ENCODE peak calls at places on chromosomes 16 and 17, in eight cellular contexts. One of them, this sample, is unnamed.

GRCh38 chr17:7260601-7261376 is 1.5 kb downstream of the CLDN7 start:
- DNase-seq in endothelial cell of umbilical vein: no peak
- DNase-seq in ovary: no peak
- DNase-seq in IMR-90: no peak
- DNase-seq in lower lobe of right lung: peak
- DNase-seq in epithelial cell of esophagus: peak
- DNase-seq in CD8-positive, alpha-beta memory T cell: peak
- DNase-seq in cardiac fibroblast: no peak
- DNase-seq in this sample: no peak

GRCh38 chr16:85486256-85486915 is 126.7 kb upstream of the GSE1 start:
- DNase-seq in endothelial cell of umbilical vein: no peak
- DNase-seq in ovary: no peak
- DNase-seq in IMR-90: no peak
- DNase-seq in lower lobe of right lung: no peak
- DNase-seq in epithelial cell of esophagus: no peak
- DNase-seq in CD8-positive, alpha-beta memory T cell: no peak
- DNase-seq in cardiac fibroblast: no peak
- DNase-seq in this sample: no peak

GRCh38 chr16:54931041-54931756 is 534 bp downstream of the IRX5 start:
- DNase-seq in endothelial cell of umbilical vein: peak
- DNase-seq in ovary: peak
- DNase-seq in IMR-90: no peak
- DNase-seq in lower lobe of right lung: peak
- DNase-seq in epithelial cell of esophagus: peak
- DNase-seq in CD8-positive, alpha-beta memory T cell: no peak
- DNase-seq in cardiac fibroblast: peak
- DNase-seq in this sample: no peak

GRCh38 chr17:62780951-62781350 is 27.2 kb downstream of the MARCHF10 start:
- DNase-seq in endothelial cell of umbilical vein: no peak
- DNase-seq in ovary: no peak
- DNase-seq in IMR-90: peak
- DNase-seq in lower lobe of right lung: no peak
- DNase-seq in epithelial cell of esophagus: peak
- DNase-seq in CD8-positive, alpha-beta memory T cell: no peak
- DNase-seq in cardiac fibroblast: no peak
- DNase-seq in this sample: no peak

GRCh38 chr17:1227917-1228751 is 42.1 kb upstream of the BHLHA9 start:
- DNase-seq in endothelial cell of umbilical vein: no peak
- DNase-seq in ovary: peak
- DNase-seq in IMR-90: no peak
- DNase-seq in lower lobe of right lung: peak
- DNase-seq in epithelial cell of esophagus: no peak
- DNase-seq in CD8-positive, alpha-beta memory T cell: peak
- DNase-seq in cardiac fibroblast: no peak
- DNase-seq in this sample: no peak

GRCh38 chr16:7246578-7246977 is 86.1 kb upstream of the RBFOX1 start:
- DNase-seq in endothelial cell of umbilical vein: no peak
- DNase-seq in ovary: no peak
- DNase-seq in IMR-90: no peak
- DNase-seq in lower lobe of right lung: no peak
- DNase-seq in epithelial cell of esophagus: no peak
- DNase-seq in CD8-positive, alpha-beta memory T cell: no peak
- DNase-seq in cardiac fibroblast: no peak
- DNase-seq in this sample: no peak

GRCh38 chr16:13697013-13697412 is 222.9 kb upstream of the ERCC4 start:
- DNase-seq in endothelial cell of umbilical vein: no peak
- DNase-seq in ovary: no peak
- DNase-seq in IMR-90: no peak
- DNase-seq in lower lobe of right lung: no peak
- DNase-seq in epithelial cell of esophagus: no peak
- DNase-seq in CD8-positive, alpha-beta memory T cell: no peak
- DNase-seq in cardiac fibroblast: no peak
- DNase-seq in this sample: no peak

GRCh38 chr17:63932008-63932561 is at the start of gene CD79B:
- DNase-seq in endothelial cell of umbilical vein: no peak
- DNase-seq in ovary: no peak
- DNase-seq in IMR-90: no peak
- DNase-seq in lower lobe of right lung: no peak
- DNase-seq in epithelial cell of esophagus: no peak
- DNase-seq in CD8-positive, alpha-beta memory T cell: peak
- DNase-seq in cardiac fibroblast: no peak
- DNase-seq in this sample: no peak

GRCh38 chr17:12800855-12801365 is 11.6 kb downstream of the ARHGAP44 start:
- DNase-seq in endothelial cell of umbilical vein: no peak
- DNase-seq in ovary: no peak
- DNase-seq in IMR-90: no peak
- DNase-seq in lower lobe of right lung: no peak
- DNase-seq in epithelial cell of esophagus: no peak
- DNase-seq in CD8-positive, alpha-beta memory T cell: no peak
- DNase-seq in cardiac fibroblast: no peak
- DNase-seq in this sample: no peak

GRCh38 chr17:29625037-29625750 is 2.5 kb upstream of the CORO6 start:
- DNase-seq in endothelial cell of umbilical vein: no peak
- DNase-seq in ovary: no peak
- DNase-seq in IMR-90: peak
- DNase-seq in lower lobe of right lung: no peak
- DNase-seq in epithelial cell of esophagus: peak
- DNase-seq in CD8-positive, alpha-beta memory T cell: no peak
- DNase-seq in cardiac fibroblast: peak
- DNase-seq in this sample: no peak

GRCh38 chr16:55655709-55656694 is at the start of gene SLC6A2:
- DNase-seq in endothelial cell of umbilical vein: no peak
- DNase-seq in ovary: no peak
- DNase-seq in IMR-90: no peak
- DNase-seq in lower lobe of right lung: no peak
- DNase-seq in epithelial cell of esophagus: peak
- DNase-seq in CD8-positive, alpha-beta memory T cell: no peak
- DNase-seq in cardiac fibroblast: no peak
- DNase-seq in this sample: no peak

GRCh38 chr17:28684963-28685362 is 23.0 kb downstream of the SUPT6H start:
- DNase-seq in endothelial cell of umbilical vein: no peak
- DNase-seq in ovary: peak
- DNase-seq in IMR-90: peak
- DNase-seq in lower lobe of right lung: no peak
- DNase-seq in epithelial cell of esophagus: no peak
- DNase-seq in CD8-positive, alpha-beta memory T cell: no peak
- DNase-seq in cardiac fibroblast: peak
- DNase-seq in this sample: no peak

GRCh38 chr17:40530988-40531971 is 29.9 kb upstream of the TNS4 start:
- DNase-seq in endothelial cell of umbilical vein: no peak
- DNase-seq in ovary: peak
- DNase-seq in IMR-90: no peak
- DNase-seq in lower lobe of right lung: no peak
- DNase-seq in epithelial cell of esophagus: no peak
- DNase-seq in CD8-positive, alpha-beta memory T cell: peak
- DNase-seq in cardiac fibroblast: no peak
- DNase-seq in this sample: no peak

GRCh38 chr16:48165961-48166578 is 10.3 kb upstream of the ABCC12 start:
- DNase-seq in endothelial cell of umbilical vein: no peak
- DNase-seq in ovary: no peak
- DNase-seq in IMR-90: peak
- DNase-seq in lower lobe of right lung: no peak
- DNase-seq in epithelial cell of esophagus: peak
- DNase-seq in CD8-positive, alpha-beta memory T cell: no peak
- DNase-seq in cardiac fibroblast: peak
- DNase-seq in this sample: no peak

GRCh38 chr17:50114849-50115357 is 15.1 kb downstream of the SAMD14 start:
- DNase-seq in endothelial cell of umbilical vein: peak
- DNase-seq in ovary: no peak
- DNase-seq in IMR-90: peak
- DNase-seq in lower lobe of right lung: no peak
- DNase-seq in epithelial cell of esophagus: peak
- DNase-seq in CD8-positive, alpha-beta memory T cell: no peak
- DNase-seq in cardiac fibroblast: peak
- DNase-seq in this sample: no peak

GRCh38 chr16:66427036-66427446 is at the start of gene BEAN1:
- DNase-seq in endothelial cell of umbilical vein: no peak
- DNase-seq in ovary: peak
- DNase-seq in IMR-90: no peak
- DNase-seq in lower lobe of right lung: no peak
- DNase-seq in epithelial cell of esophagus: peak
- DNase-seq in CD8-positive, alpha-beta memory T cell: no peak
- DNase-seq in cardiac fibroblast: peak
- DNase-seq in this sample: no peak

GRCh38 chr17:7404737-7405412 is 978 bp upstream of the TMEM256 start:
- DNase-seq in endothelial cell of umbilical vein: peak
- DNase-seq in ovary: no peak
- DNase-seq in IMR-90: no peak
- DNase-seq in lower lobe of right lung: peak
- DNase-seq in epithelial cell of esophagus: no peak
- DNase-seq in CD8-positive, alpha-beta memory T cell: no peak
- DNase-seq in cardiac fibroblast: peak
- DNase-seq in this sample: no peak

GRCh38 chr17:80292557-80292956 is 31.9 kb downstream of the RNF213 start:
- DNase-seq in endothelial cell of umbilical vein: no peak
- DNase-seq in ovary: no peak
- DNase-seq in IMR-90: no peak
- DNase-seq in lower lobe of right lung: peak
- DNase-seq in epithelial cell of esophagus: no peak
- DNase-seq in CD8-positive, alpha-beta memory T cell: no peak
- DNase-seq in cardiac fibroblast: peak
- DNase-seq in this sample: no peak

GRCh38 chr16:23858496-23859062 is 22.8 kb downstream of the PRKCB start:
- DNase-seq in endothelial cell of umbilical vein: no peak
- DNase-seq in ovary: no peak
- DNase-seq in IMR-90: no peak
- DNase-seq in lower lobe of right lung: no peak
- DNase-seq in epithelial cell of esophagus: peak
- DNase-seq in CD8-positive, alpha-beta memory T cell: no peak
- DNase-seq in cardiac fibroblast: no peak
- DNase-seq in this sample: no peak

GRCh38 chr16:84286568-84287220 is 8.0 kb upstream of the WFDC1 start:
- DNase-seq in endothelial cell of umbilical vein: no peak
- DNase-seq in ovary: peak
- DNase-seq in IMR-90: peak
- DNase-seq in lower lobe of right lung: peak
- DNase-seq in epithelial cell of esophagus: no peak
- DNase-seq in CD8-positive, alpha-beta memory T cell: no peak
- DNase-seq in cardiac fibroblast: peak
- DNase-seq in this sample: no peak

GRCh38 chr17:48952904-48953303 is 8.3 kb upstream of the SNF8 start:
- DNase-seq in endothelial cell of umbilical vein: no peak
- DNase-seq in ovary: no peak
- DNase-seq in IMR-90: no peak
- DNase-seq in lower lobe of right lung: no peak
- DNase-seq in epithelial cell of esophagus: no peak
- DNase-seq in CD8-positive, alpha-beta memory T cell: no peak
- DNase-seq in cardiac fibroblast: no peak
- DNase-seq in this sample: no peak
- H3K4me3 ChIP-seq in endothelial cell of umbilical vein: no peak
- H3K4me3 ChIP-seq in ovary: no peak
- H3K4me3 ChIP-seq in IMR-90: no peak
- H3K4me3 ChIP-seq in lower lobe of right lung: no peak
- H3K4me3 ChIP-seq in epithelial cell of esophagus: no peak
- H3K4me3 ChIP-seq in CD8-positive, alpha-beta memory T cell: no peak
- H3K4me3 ChIP-seq in cardiac fibroblast: no peak
- H3K4me3 ChIP-seq in this sample: no peak

GRCh38 chr16:29717113-29717512 is 28.7 kb downstream of the C16orf54 start:
- DNase-seq in endothelial cell of umbilical vein: no peak
- DNase-seq in ovary: peak
- DNase-seq in IMR-90: no peak
- DNase-seq in lower lobe of right lung: no peak
- DNase-seq in epithelial cell of esophagus: no peak
- DNase-seq in CD8-positive, alpha-beta memory T cell: no peak
- DNase-seq in cardiac fibroblast: no peak
- DNase-seq in this sample: no peak
- H3K4me3 ChIP-seq in endothelial cell of umbilical vein: no peak
- H3K4me3 ChIP-seq in ovary: no peak
- H3K4me3 ChIP-seq in IMR-90: no peak
- H3K4me3 ChIP-seq in lower lobe of right lung: no peak
- H3K4me3 ChIP-seq in epithelial cell of esophagus: no peak
- H3K4me3 ChIP-seq in CD8-positive, alpha-beta memory T cell: no peak
- H3K4me3 ChIP-seq in cardiac fibroblast: no peak
- H3K4me3 ChIP-seq in this sample: no peak

GRCh38 chr17:58658804-58659713 is 32.8 kb downstream of the TEX14 start:
- DNase-seq in endothelial cell of umbilical vein: peak
- DNase-seq in ovary: peak
- DNase-seq in IMR-90: peak
- DNase-seq in lower lobe of right lung: peak
- DNase-seq in epithelial cell of esophagus: peak
- DNase-seq in CD8-positive, alpha-beta memory T cell: peak
- DNase-seq in cardiac fibroblast: peak
- DNase-seq in this sample: peak
- H3K4me3 ChIP-seq in endothelial cell of umbilical vein: peak
- H3K4me3 ChIP-seq in ovary: peak
- H3K4me3 ChIP-seq in IMR-90: peak
- H3K4me3 ChIP-seq in lower lobe of right lung: peak
- H3K4me3 ChIP-seq in epithelial cell of esophagus: peak
- H3K4me3 ChIP-seq in CD8-positive, alpha-beta memory T cell: peak
- H3K4me3 ChIP-seq in cardiac fibroblast: peak
- H3K4me3 ChIP-seq in this sample: peak

DNA sequence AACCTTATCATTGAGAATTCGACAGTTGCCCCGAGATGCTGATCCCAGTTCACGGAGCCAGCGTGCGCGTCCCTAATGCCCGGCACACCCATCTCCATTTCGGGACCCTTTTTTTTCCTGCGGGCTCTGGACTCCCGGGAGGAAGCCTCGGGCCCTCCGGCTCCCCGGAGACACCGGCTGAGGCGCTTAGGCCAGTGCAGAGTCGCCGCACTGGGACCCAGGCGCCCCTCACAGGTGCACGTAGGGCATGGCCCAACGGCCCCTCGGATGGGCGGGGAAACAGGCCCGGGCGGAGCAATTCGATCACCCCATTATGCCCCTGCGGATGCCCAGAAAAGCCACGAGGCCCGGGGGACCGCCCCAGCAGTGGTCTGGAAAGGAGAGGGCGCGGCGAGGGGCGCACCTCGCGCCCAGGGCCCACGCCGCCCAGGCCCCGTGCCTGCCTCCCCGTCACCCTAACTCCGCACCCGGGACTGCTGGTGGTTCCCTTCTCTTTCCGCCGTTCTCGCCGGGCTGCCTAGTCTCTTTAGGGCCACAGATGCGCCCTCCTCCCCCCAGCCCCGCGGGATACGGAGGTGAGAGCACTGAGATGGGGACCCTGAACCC is 18.5 kb upstream of the ZFHX3 start:
- DNase-seq in endothelial cell of umbilical vein: no peak
- DNase-seq in ovary: no peak
- DNase-seq in IMR-90: no peak
- DNase-seq in lower lobe of right lung: no peak
- DNase-seq in epithelial cell of esophagus: no peak
- DNase-seq in CD8-positive, alpha-beta memory T cell: no peak
- DNase-seq in cardiac fibroblast: no peak
- DNase-seq in this sample: no peak
- H3K4me3 ChIP-seq in endothelial cell of umbilical vein: no peak
- H3K4me3 ChIP-seq in ovary: peak
- H3K4me3 ChIP-seq in IMR-90: no peak
- H3K4me3 ChIP-seq in lower lobe of right lung: peak
- H3K4me3 ChIP-seq in epithelial cell of esophagus: no peak
- H3K4me3 ChIP-seq in CD8-positive, alpha-beta memory T cell: no peak
- H3K4me3 ChIP-seq in cardiac fibroblast: no peak
- H3K4me3 ChIP-seq in this sample: no peak